ENCODE peak calls at places on chromosomes 12 and 14, in ten cellular contexts. H, Q, V, O, D, T, X, G, B and L are unnamed samples.

GRCh38 chr12:21118760-21119159 is 12.2 kb upstream of the SLCO1B1 start:
- DNase-seq in V (no peak), X (no peak), T (no peak), O (no peak), Q (no peak), B (no peak), G (no peak), D (no peak), H (no peak), L (no peak)

GRCh38 chr14:84622357-84622756 is 907.6 kb upstream of the FLRT2 start:
- DNase-seq in Q (no peak), H (no peak), V (no peak), T (no peak), X (no peak), O (no peak), B (no peak), G (no peak), D (no peak), L (no peak)

GRCh38 chr12:63978519-63978918 is 134.0 kb downstream of the SRGAP1 start:
- DNase-seq in O (no peak), D (no peak), G (no peak), T (no peak), Q (no peak), H (no peak), V (no peak), X (no peak), B (no peak), L (no peak)

GRCh38 chr12:122366685-122367475 is 55.6 kb downstream of the CLIP1 start:
- DNase-seq in Q (no peak), T (no peak), O (no peak), V (no peak), D (no peak), B (no peak), X (peak; percentile 81), H (no peak), G (no peak), L (no peak)

GRCh38 chr14:56094063-56094462 is 24.1 kb upstream of the PELI2 start:
- DNase-seq in B (no peak), T (no peak), D (no peak), G (no peak), Q (no peak), V (no peak), H (no peak), X (no peak), O (no peak), L (no peak)

GRCh38 chr12:122035292-122035691 is 13.6 kb downstream of the BCL7A start:
- DNase-seq in H (peak; percentile 91), X (no peak), V (no peak), D (peak; percentile 82), O (no peak), Q (no peak), G (no peak), B (no peak), T (no peak), L (peak; percentile 58)

GRCh38 chr12:94098466-94098865 is 49.9 kb upstream of the PLXNC1 start:
- DNase-seq in G (no peak), T (no peak), H (no peak), Q (no peak), B (no peak), D (no peak), O (no peak), V (no peak), X (no peak), L (no peak)

GRCh38 chr12:1716215-1716862 is 25.5 kb downstream of the ADIPOR2 start:
- DNase-seq in T (no peak), V (peak; percentile 9), B (no peak), X (no peak), H (no peak), Q (no peak), D (no peak), O (no peak), G (no peak), L (no peak)

GRCh38 chr12:52246720-52247621 is 13.9 kb downstream of the KRT7 start:
- DNase-seq in V (no peak), H (peak; percentile 48), X (no peak), D (no peak), B (no peak), T (no peak), G (no peak), O (no peak), Q (peak; percentile 44), L (peak; percentile 93)

GRCh38 chr12:121916719-121917118 is 1.7 kb upstream of the CFAP251 start:
- DNase-seq in Q (no peak), B (no peak), O (no peak), G (no peak), V (no peak), H (no peak), X (peak; percentile 25), D (no peak), T (no peak), L (no peak)

GRCh38 chr14:75723716-75724115 is 62.7 kb downstream of the TTLL5 start:
- DNase-seq in B (no peak), Q (no peak), D (no peak), T (no peak), G (no peak), X (no peak), H (no peak), V (no peak), O (no peak), L (no peak)

GRCh38 chr14:102439556-102439955 is 70.0 kb downstream of the ANKRD9 start:
- DNase-seq in O (no peak), G (no peak), X (no peak), Q (no peak), H (no peak), T (no peak), D (no peak), V (no peak), B (no peak), L (no peak)
- H3K4me1 ChIP-seq in O (no peaks in the 10 kb centered on the region), G (no peaks in the 10 kb centered on the region), X (no peaks in the 10 kb centered on the region), Q (peaks cover 4% of the 10 kb centered on the region), H (no peaks in the 10 kb centered on the region), T (peaks cover 6% of the 10 kb centered on the region), D (no peaks in the 10 kb centered on the region), V (no peaks in the 10 kb centered on the region), B (no peaks in the 10 kb centered on the region), L (no peaks in the 10 kb centered on the region)

GRCh38 chr12:83642205-83642604 is 955.5 kb downstream of the TMTC2 start:
- DNase-seq in G (no peak), V (no peak), D (no peak), H (no peak), O (no peak), B (no peak), T (no peak), Q (no peak), X (no peak), L (peak; percentile 28)

GRCh38 chr12:83641789-83642188 is 955.1 kb downstream of the TMTC2 start:
- DNase-seq in H (no peak), Q (no peak), G (no peak), B (no peak), X (no peak), V (no peak), O (no peak), T (no peak), D (no peak), L (no peak)
- H3K9me3 ChIP-seq in H (no peaks in the 10 kb centered on the region), Q (no peaks in the 10 kb centered on the region), G (no peaks in the 10 kb centered on the region), B (no peaks in the 10 kb centered on the region), X (no peaks in the 10 kb centered on the region), V (no peaks in the 10 kb centered on the region), O (no peaks in the 10 kb centered on the region), T (no peaks in the 10 kb centered on the region), D (no peaks in the 10 kb centered on the region), L (no peaks in the 10 kb centered on the region)

GRCh38 chr14:97413991-97414717 is 617.0 kb downstream of the VRK1 start:
- DNase-seq in T (no peak), D (no peak), V (no peak), B (no peak), G (no peak), X (no peak), H (no peak), O (no peak), Q (no peak), L (no peak)
- H3K4me1 ChIP-seq in T (no peaks in the 10 kb centered on the region), D (no peaks in the 10 kb centered on the region), V (no peaks in the 10 kb centered on the region), B (peaks cover 6% of the 10 kb centered on the region), G (no peaks in the 10 kb centered on the region), X (no peaks in the 10 kb centered on the region), H (no peaks in the 10 kb centered on the region), O (peaks cover 18% of the 10 kb centered on the region), Q (peaks cover 11% of the 10 kb centered on the region), L (no peaks in the 10 kb centered on the region)

GRCh38 chr12:26120561-26121274 is 4.1 kb downstream of the BHLHE41 start:
- DNase-seq in Q (no peak), T (no peak), H (no peak), G (no peak), X (no peak), V (no peak), B (no peak), D (no peak), O (no peak), L (no peak)
- H3K9me3 ChIP-seq in Q (no peaks in the 10 kb centered on the region), T (no peaks in the 10 kb centered on the region), H (no peaks in the 10 kb centered on the region), G (no peaks in the 10 kb centered on the region), X (no peaks in the 10 kb centered on the region), V (no peaks in the 10 kb centered on the region), B (no peaks in the 10 kb centered on the region), D (no peaks in the 10 kb centered on the region), O (no peaks in the 10 kb centered on the region), L (no peaks in the 10 kb centered on the region)